ENCODE peak calls at places on chromosomes 7 and 10, in six cellular contexts. One of them, this sample, is unnamed.
A peak's percentile ranks its signal among the peaks of the same experiment; 100 is the strongest.

GRCh38 chr7:73730485-73730884 is 8.1 kb downstream of the ABHD11 start:
- DNase-seq in brain microvascular endothelial cell: no peak
- DNase-seq in coronary artery: no peak
- DNase-seq in heart right ventricle: no peak
- DNase-seq in colonic mucosa: no peak
- DNase-seq in thyroid gland: no peak
- DNase-seq in this sample: no peak

GRCh38 chr10:93576888-93577287 is 10.4 kb downstream of the FFAR4 start:
- DNase-seq in coronary artery: no peak
- DNase-seq in thyroid gland: no peak
- DNase-seq in brain microvascular endothelial cell: no peak
- DNase-seq in colonic mucosa: peak; percentile 79
- DNase-seq in heart right ventricle: no peak
- DNase-seq in this sample: no peak

GRCh38 chr10:7572435-7572834 is 94.3 kb downstream of the ITIH5 start:
- DNase-seq in thyroid gland: no peak
- DNase-seq in heart right ventricle: no peak
- DNase-seq in coronary artery: no peak
- DNase-seq in colonic mucosa: no peak
- DNase-seq in brain microvascular endothelial cell: no peak
- DNase-seq in this sample: no peak

GRCh38 chr10:62732841-62733653 is 71.5 kb upstream of the ADO start:
- DNase-seq in coronary artery: no peak
- DNase-seq in heart right ventricle: no peak
- DNase-seq in brain microvascular endothelial cell: peak; percentile 44
- DNase-seq in thyroid gland: no peak
- DNase-seq in colonic mucosa: no peak
- DNase-seq in this sample: no peak

GRCh38 chr7:76302299-76303056 is at the start of gene HSPB1:
- DNase-seq in colonic mucosa: peak; percentile 96
- DNase-seq in heart right ventricle: peak; percentile 97
- DNase-seq in coronary artery: peak; percentile 99
- DNase-seq in thyroid gland: peak; percentile 99
- DNase-seq in brain microvascular endothelial cell: peak; percentile 86
- DNase-seq in this sample: peak; percentile 95

GRCh38 chr7:158996214-158997109 is 140.1 kb downstream of the DYNC2I1 start:
- DNase-seq in coronary artery: no peak
- DNase-seq in thyroid gland: no peak
- DNase-seq in brain microvascular endothelial cell: no peak
- DNase-seq in heart right ventricle: no peak
- DNase-seq in colonic mucosa: no peak
- DNase-seq in this sample: no peak

GRCh38 chr7:78073470-78074382 is 275.2 kb downstream of the PHTF2 start:
- DNase-seq in heart right ventricle: no peak
- DNase-seq in colonic mucosa: no peak
- DNase-seq in coronary artery: no peak
- DNase-seq in brain microvascular endothelial cell: no peak
- DNase-seq in thyroid gland: no peak
- DNase-seq in this sample: no peak

GRCh38 chr10:34722404-34722803 is 92.7 kb downstream of the PARD3 start:
- DNase-seq in brain microvascular endothelial cell: no peak
- DNase-seq in colonic mucosa: no peak
- DNase-seq in thyroid gland: no peak
- DNase-seq in heart right ventricle: no peak
- DNase-seq in coronary artery: no peak
- DNase-seq in this sample: no peak

GRCh38 chr7:125670926-125671572 is 741.4 kb upstream of the POT1 start:
- DNase-seq in coronary artery: no peak
- DNase-seq in brain microvascular endothelial cell: peak; percentile 24
- DNase-seq in colonic mucosa: no peak
- DNase-seq in thyroid gland: no peak
- DNase-seq in heart right ventricle: no peak
- DNase-seq in this sample: no peak

GRCh38 chr10:75291800-75292199 is 56.0 kb upstream of the COMTD1 start:
- DNase-seq in coronary artery: no peak
- DNase-seq in heart right ventricle: no peak
- DNase-seq in thyroid gland: no peak
- DNase-seq in colonic mucosa: no peak
- DNase-seq in brain microvascular endothelial cell: no peak
- DNase-seq in this sample: no peak

GRCh38 chr10:4661572-4662255 is 164.3 kb upstream of the AKR1E2 start:
- DNase-seq in thyroid gland: peak; percentile 69
- DNase-seq in brain microvascular endothelial cell: no peak
- DNase-seq in heart right ventricle: peak; percentile 83
- DNase-seq in coronary artery: peak; percentile 93
- DNase-seq in colonic mucosa: peak; percentile 40
- DNase-seq in this sample: no peak

GRCh38 chr7:95662987-95663386 is 66.7 kb upstream of the PDK4 start:
- DNase-seq in coronary artery: no peak
- DNase-seq in colonic mucosa: no peak
- DNase-seq in thyroid gland: no peak
- DNase-seq in brain microvascular endothelial cell: no peak
- DNase-seq in heart right ventricle: no peak
- DNase-seq in this sample: no peak

GRCh38 chr7:80392229-80393169 is 119.4 kb downstream of the GNAT3 start:
- DNase-seq in thyroid gland: no peak
- DNase-seq in heart right ventricle: no peak
- DNase-seq in brain microvascular endothelial cell: no peak
- DNase-seq in colonic mucosa: no peak
- DNase-seq in coronary artery: no peak
- DNase-seq in this sample: no peak

GRCh38 chr7:36280840-36281812 is 108.5 kb upstream of the ANLN start:
- DNase-seq in thyroid gland: no peak
- DNase-seq in heart right ventricle: peak; percentile 61
- DNase-seq in coronary artery: no peak
- DNase-seq in brain microvascular endothelial cell: peak; percentile 88
- DNase-seq in colonic mucosa: peak; percentile 78
- DNase-seq in this sample: peak; percentile 81

GRCh38 chr7:12199363-12199762 is 11.7 kb upstream of the TMEM106B start:
- DNase-seq in coronary artery: no peak
- DNase-seq in brain microvascular endothelial cell: no peak
- DNase-seq in heart right ventricle: no peak
- DNase-seq in colonic mucosa: no peak
- DNase-seq in thyroid gland: no peak
- DNase-seq in this sample: no peak

GRCh38 chr7:380226-380550 is 90.2 kb downstream of the FOXL3 start:
- DNase-seq in brain microvascular endothelial cell: no peak
- DNase-seq in colonic mucosa: no peak
- DNase-seq in thyroid gland: no peak
- DNase-seq in coronary artery: no peak
- DNase-seq in heart right ventricle: no peak
- DNase-seq in this sample: no peak

GRCh38 chr7:147432068-147432467 is 1158.5 kb upstream of the C7orf33 start:
- DNase-seq in thyroid gland: no peak
- DNase-seq in colonic mucosa: no peak
- DNase-seq in heart right ventricle: no peak
- DNase-seq in brain microvascular endothelial cell: peak; percentile 14
- DNase-seq in coronary artery: no peak
- DNase-seq in this sample: no peak

GRCh38 chr10:71302874-71303568 is 16.0 kb upstream of the SLC29A3 start:
- DNase-seq in heart right ventricle: no peak
- DNase-seq in thyroid gland: no peak
- DNase-seq in coronary artery: no peak
- DNase-seq in brain microvascular endothelial cell: peak; percentile 40
- DNase-seq in colonic mucosa: no peak
- DNase-seq in this sample: no peak

GRCh38 chr7:22885824-22886255 is 63.2 kb upstream of the TOMM7 start:
- DNase-seq in brain microvascular endothelial cell: no peak
- DNase-seq in heart right ventricle: no peak
- DNase-seq in coronary artery: no peak
- DNase-seq in colonic mucosa: no peak
- DNase-seq in thyroid gland: no peak
- DNase-seq in this sample: no peak

GRCh38 chr10:122417667-122418066 is 36.8 kb upstream of the ARMS2 start:
- DNase-seq in colonic mucosa: no peak
- DNase-seq in brain microvascular endothelial cell: no peak
- DNase-seq in coronary artery: no peak
- DNase-seq in heart right ventricle: no peak
- DNase-seq in thyroid gland: no peak
- DNase-seq in this sample: no peak

GRCh38 chr7:158356454-158356853 is 231.2 kb downstream of the PTPRN2 start:
- DNase-seq in thyroid gland: no peak
- DNase-seq in colonic mucosa: no peak
- DNase-seq in brain microvascular endothelial cell: no peak
- DNase-seq in heart right ventricle: no peak
- DNase-seq in coronary artery: no peak
- DNase-seq in this sample: no peak

GRCh38 chr10:49596836-49597235 is 13.3 kb upstream of the SLC18A3 start:
- DNase-seq in colonic mucosa: peak; percentile 3
- DNase-seq in coronary artery: no peak
- DNase-seq in thyroid gland: no peak
- DNase-seq in heart right ventricle: no peak
- DNase-seq in brain microvascular endothelial cell: no peak
- DNase-seq in this sample: no peak

GRCh38 chr7:32093415-32094408 is 23.5 kb upstream of the PDE1C start:
- DNase-seq in brain microvascular endothelial cell: peak; percentile 31
- DNase-seq in thyroid gland: no peak
- DNase-seq in heart right ventricle: peak; percentile 53
- DNase-seq in coronary artery: peak; percentile 85
- DNase-seq in colonic mucosa: no peak
- DNase-seq in this sample: peak; percentile 84

GRCh38 chr10:132662186-132662920 is 123.6 kb downstream of the NKX6-2 start:
- DNase-seq in brain microvascular endothelial cell: no peak
- DNase-seq in heart right ventricle: no peak
- DNase-seq in coronary artery: no peak
- DNase-seq in thyroid gland: no peak
- DNase-seq in colonic mucosa: no peak
- DNase-seq in this sample: no peak

GRCh38 chr10:13386021-13386420 is 37.9 kb upstream of the SEPHS1 start:
- DNase-seq in brain microvascular endothelial cell: no peak
- DNase-seq in coronary artery: no peak
- DNase-seq in heart right ventricle: no peak
- DNase-seq in colonic mucosa: no peak
- DNase-seq in thyroid gland: no peak
- DNase-seq in this sample: no peak

GRCh38 chr10:13388478-13388877 is 40.4 kb upstream of the SEPHS1 start:
- DNase-seq in coronary artery: no peak
- DNase-seq in brain microvascular endothelial cell: no peak
- DNase-seq in colonic mucosa: no peak
- DNase-seq in heart right ventricle: no peak
- DNase-seq in thyroid gland: no peak
- DNase-seq in this sample: no peak

DNA sequence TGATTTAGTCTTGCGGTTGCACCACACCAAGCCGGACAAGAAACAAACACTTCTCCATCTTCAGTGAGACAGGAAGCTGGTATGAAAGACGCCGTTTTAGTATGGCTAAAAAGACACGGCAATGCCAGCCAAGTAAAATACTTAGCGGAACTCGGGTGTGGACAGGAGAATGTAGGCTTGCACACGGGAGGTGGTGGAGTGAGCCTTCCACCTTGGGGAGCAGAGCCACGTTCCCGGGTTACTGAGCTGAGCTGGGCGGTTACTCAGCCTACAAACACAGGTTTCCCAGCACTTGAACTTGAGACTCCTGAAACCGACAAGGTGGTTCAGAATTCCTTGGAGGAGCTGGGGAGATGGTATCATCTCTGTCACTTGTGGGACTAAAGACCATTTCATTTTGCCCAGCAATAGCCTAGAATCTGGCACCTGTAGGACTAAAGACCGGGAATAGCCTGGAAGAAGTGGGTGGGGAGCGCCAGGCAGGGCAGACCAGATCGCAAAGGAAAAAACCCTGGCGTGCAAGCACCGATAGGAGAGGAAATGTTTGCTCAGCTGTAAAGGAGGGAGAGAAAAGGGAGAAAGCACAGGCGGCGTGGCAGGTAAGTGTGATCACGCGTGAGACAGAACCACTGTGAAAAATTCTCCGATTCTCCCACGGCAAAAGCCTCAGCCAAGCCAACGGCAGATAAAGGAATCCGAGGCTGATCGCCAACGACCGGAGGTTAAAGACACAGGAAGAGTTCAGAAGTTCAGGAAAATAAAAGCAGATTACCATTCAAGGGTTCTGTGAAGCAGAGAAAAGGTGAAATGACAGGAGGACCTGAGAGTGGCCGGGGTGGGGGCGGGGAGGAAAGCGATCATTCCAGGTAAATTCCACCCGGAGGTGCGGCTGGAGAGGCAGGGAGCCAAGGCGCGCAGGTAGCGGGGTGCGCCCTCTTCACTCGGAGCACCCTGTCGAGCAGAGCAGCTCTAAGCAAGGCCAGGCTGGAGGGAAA is 35.0 kb upstream of the SEPHS1 start:
- DNase-seq in thyroid gland: peak; percentile 95
- DNase-seq in coronary artery: no peak
- DNase-seq in brain microvascular endothelial cell: no peak
- DNase-seq in heart right ventricle: no peak
- DNase-seq in colonic mucosa: peak; percentile 84
- DNase-seq in this sample: no peak
- H3K4me3 ChIP-seq in thyroid gland: peak overlapping the region; percentile 18
- H3K4me3 ChIP-seq in coronary artery: peak overlapping the region; percentile 48
- H3K4me3 ChIP-seq in brain microvascular endothelial cell: no peak overlapping the region
- H3K4me3 ChIP-seq in heart right ventricle: peak overlapping the region; percentile 34
- H3K4me3 ChIP-seq in colonic mucosa: peak overlapping the region; percentile 14
- H3K4me3 ChIP-seq in this sample: no peak overlapping the region

GRCh38 chr10:81179805-81180452 is 642.2 kb downstream of the SH2D4B start:
- DNase-seq in thyroid gland: no peak
- DNase-seq in heart right ventricle: no peak
- DNase-seq in coronary artery: no peak
- DNase-seq in brain microvascular endothelial cell: no peak
- DNase-seq in colonic mucosa: peak; percentile 33
- DNase-seq in this sample: no peak
- TF ChIP-seq CTCF in thyroid gland: peak; percentile 24
- TF ChIP-seq CTCF in heart right ventricle: no peak
- TF ChIP-seq CTCF in coronary artery: no peak
- TF ChIP-seq CTCF in brain microvascular endothelial cell: peak; percentile 23
- TF ChIP-seq CTCF in colonic mucosa: peak; percentile 27
- TF ChIP-seq CTCF in this sample: peak; percentile 33

DNA sequence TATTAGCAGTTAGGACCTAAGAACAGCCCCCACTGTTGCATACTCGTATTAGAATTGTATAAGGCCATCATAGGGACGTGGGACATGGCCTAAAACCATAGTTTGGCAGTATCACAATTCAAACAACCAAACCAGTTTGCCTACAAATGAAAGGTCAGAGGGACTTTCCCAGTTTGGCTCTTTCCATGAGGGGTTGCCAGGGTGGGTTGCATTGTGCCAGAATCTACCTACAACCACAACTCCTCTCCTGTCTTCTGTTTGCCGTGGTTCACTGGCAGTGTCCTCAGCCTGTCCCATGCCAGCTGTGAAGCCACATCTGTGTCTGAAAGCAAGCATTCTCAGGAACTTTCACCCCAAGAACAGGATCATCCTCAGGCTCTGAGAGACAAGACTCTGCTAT is 44.5 kb downstream of the PIK3AP1 start:
- DNase-seq in coronary artery: no peak
- DNase-seq in colonic mucosa: no peak
- DNase-seq in brain microvascular endothelial cell: no peak
- DNase-seq in thyroid gland: no peak
- DNase-seq in heart right ventricle: no peak
- DNase-seq in this sample: no peak
- H3K27ac ChIP-seq in coronary artery: no peak overlapping the region
- H3K27ac ChIP-seq in colonic mucosa: no peak overlapping the region
- H3K27ac ChIP-seq in brain microvascular endothelial cell: no peak overlapping the region
- H3K27ac ChIP-seq in thyroid gland: no peak overlapping the region
- H3K27ac ChIP-seq in heart right ventricle: no peak overlapping the region
- H3K27ac ChIP-seq in this sample: no peak overlapping the region

DNA sequence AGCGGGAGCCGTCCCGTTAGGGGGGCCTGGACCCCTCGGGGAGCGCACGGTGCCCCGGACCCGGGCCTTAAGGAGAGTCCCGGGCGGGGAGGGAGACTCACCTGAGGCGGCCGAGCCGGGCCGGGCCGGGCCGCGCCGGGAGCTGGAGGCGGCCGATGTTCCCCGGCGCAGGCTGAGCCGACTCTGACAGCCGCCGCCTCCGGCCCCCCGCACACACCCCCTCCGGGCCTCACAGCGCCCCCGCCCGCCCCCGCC is at the start of gene ACHE:
- DNase-seq in thyroid gland: no peak
- DNase-seq in coronary artery: no peak
- DNase-seq in colonic mucosa: no peak
- DNase-seq in heart right ventricle: no peak
- DNase-seq in brain microvascular endothelial cell: no peak
- DNase-seq in this sample: no peak
- H3K4me3 ChIP-seq in thyroid gland: peak within 1 kb of the TSS; percentile 36
- H3K4me3 ChIP-seq in coronary artery: peak within 1 kb of the TSS; percentile 70
- H3K4me3 ChIP-seq in colonic mucosa: peak within 1 kb of the TSS; percentile 44
- H3K4me3 ChIP-seq in heart right ventricle: peak within 1 kb of the TSS; percentile 52
- H3K4me3 ChIP-seq in brain microvascular endothelial cell: peak within 1 kb of the TSS; percentile 44
- H3K4me3 ChIP-seq in this sample: no peak within 1 kb of the TSS

This sample was measured in adrenal gland.